ENCODE peak calls at places on chromosomes 7 and 10, in four cellular contexts. F is fibroblast of lung, L is EH, E is nucleus accumbens. A is an unnamed sample.

GRCh38 chr10:52568309-52568708 is 204.3 kb downstream of the MBL2 start:
- DNase-seq in F (no peak), L (peak), E (no peak), A (no peak)

GRCh38 chr7:4888161-4888560 is 4.6 kb upstream of the RADIL start:
- DNase-seq in F (no peak), L (no peak), E (no peak), A (no peak)

GRCh38 chr7:139946539-139946938 is 116.2 kb downstream of the PARP12 start:
- DNase-seq in F (no peak), L (no peak), E (no peak), A (no peak)

GRCh38 chr7:83594076-83594475 is 54.9 kb downstream of the SEMA3E start:
- DNase-seq in F (no peak), L (no peak), E (no peak), A (no peak)

GRCh38 chr10:132075909-132076577 is 10.3 kb downstream of the JAKMIP3 start:
- DNase-seq in F (no peak), L (no peak), E (no peak), A (no peak)

GRCh38 chr10:86316990-86317389 is 49.6 kb downstream of the GRID1 start:
- DNase-seq in F (no peak), L (no peak), E (no peak), A (no peak)

GRCh38 chr7:154415709-154416399 is 363.7 kb downstream of the DPP6 start:
- DNase-seq in F (no peak), L (no peak), E (no peak), A (no peak)

GRCh38 chr10:86242761-86243160 is 123.8 kb downstream of the GRID1 start:
- DNase-seq in F (no peak), L (no peak), E (no peak), A (no peak)

GRCh38 chr7:1042161-1042833 is 2.0 kb upstream of the GPR146 start:
- DNase-seq in F (no peak), L (no peak), E (no peak), A (no peak)

GRCh38 chr10:87523731-87524130 is 19.0 kb downstream of the MINPP1 start:
- DNase-seq in F (peak), L (peak), E (no peak), A (no peak)

GRCh38 chr10:114996542-114996941 is 58.5 kb downstream of the TRUB1 start:
- DNase-seq in F (peak), L (peak), E (no peak), A (no peak)

GRCh38 chr10:96470108-96470743 is 43.5 kb downstream of the TLL2 start:
- DNase-seq in F (peak), L (peak), E (peak), A (peak)